ENCODE peak calls at places on chromosomes 2 and 18, in seven cellular contexts. One of them, this sample, is unnamed.
A peak's percentile ranks its signal among the peaks of the same experiment; 100 is the strongest.

GRCh38 chr2:84938194-84938879 is 32.6 kb upstream of the KCMF1 start:
- DNase-seq in GM12878: peak; percentile 82
- DNase-seq in K562: no peak
- DNase-seq in IMR-90: no peak
- DNase-seq in HepG2: peak; percentile 35
- DNase-seq in H1: no peak
- DNase-seq in HCT116: peak; percentile 45
- DNase-seq in this sample: no peak

GRCh38 chr2:41400057-41400665 is 647.7 kb upstream of the PKDCC start:
- DNase-seq in HepG2: peak; percentile 17
- DNase-seq in H1: peak; percentile 51
- DNase-seq in K562: no peak
- DNase-seq in IMR-90: no peak
- DNase-seq in GM12878: no peak
- DNase-seq in HCT116: no peak
- DNase-seq in this sample: peak; percentile 62

GRCh38 chr2:150090031-150090430 is 397.4 kb downstream of the RND3 start:
- DNase-seq in IMR-90: no peak
- DNase-seq in H1: no peak
- DNase-seq in HCT116: no peak
- DNase-seq in K562: no peak
- DNase-seq in HepG2: peak; percentile 25
- DNase-seq in GM12878: no peak
- DNase-seq in this sample: no peak

GRCh38 chr2:24380687-24381271 is 20.4 kb upstream of the ITSN2 start:
- DNase-seq in GM12878: no peak
- DNase-seq in IMR-90: no peak
- DNase-seq in HepG2: no peak
- DNase-seq in H1: no peak
- DNase-seq in K562: no peak
- DNase-seq in HCT116: no peak
- DNase-seq in this sample: no peak

GRCh38 chr2:48347712-48348111 is 182.2 kb upstream of the STON1 start:
- DNase-seq in K562: no peak
- DNase-seq in HCT116: no peak
- DNase-seq in H1: no peak
- DNase-seq in IMR-90: no peak
- DNase-seq in GM12878: no peak
- DNase-seq in HepG2: peak; percentile 21
- DNase-seq in this sample: no peak

GRCh38 chr2:55161295-55162210 is 70.5 kb downstream of the CLHC1 start:
- DNase-seq in HepG2: no peak
- DNase-seq in IMR-90: no peak
- DNase-seq in H1: no peak
- DNase-seq in HCT116: no peak
- DNase-seq in GM12878: no peak
- DNase-seq in K562: no peak
- DNase-seq in this sample: peak; percentile 80

GRCh38 chr2:152581360-152581759 is 135.9 kb downstream of the PRPF40A start:
- DNase-seq in HCT116: no peak
- DNase-seq in GM12878: no peak
- DNase-seq in IMR-90: no peak
- DNase-seq in K562: no peak
- DNase-seq in HepG2: no peak
- DNase-seq in H1: no peak
- DNase-seq in this sample: no peak

GRCh38 chr18:60466671-60467070 is 94.1 kb upstream of the MC4R start:
- DNase-seq in IMR-90: no peak
- DNase-seq in HepG2: no peak
- DNase-seq in H1: no peak
- DNase-seq in K562: no peak
- DNase-seq in GM12878: no peak
- DNase-seq in HCT116: no peak
- DNase-seq in this sample: no peak

GRCh38 chr2:26840937-26841610 is 6.9 kb upstream of the DPYSL5 start:
- DNase-seq in IMR-90: no peak
- DNase-seq in GM12878: no peak
- DNase-seq in HCT116: peak; percentile 15
- DNase-seq in K562: no peak
- DNase-seq in H1: no peak
- DNase-seq in HepG2: peak; percentile 15
- DNase-seq in this sample: no peak

GRCh38 chr18:59961086-59961485 is 61.3 kb downstream of the PMAIP1 start:
- DNase-seq in K562: no peak
- DNase-seq in IMR-90: no peak
- DNase-seq in HepG2: no peak
- DNase-seq in GM12878: no peak
- DNase-seq in H1: no peak
- DNase-seq in HCT116: no peak
- DNase-seq in this sample: no peak

GRCh38 chr2:151410485-151410833 is 757 bp downstream of the RIF1 start:
- DNase-seq in H1: no peak
- DNase-seq in K562: no peak
- DNase-seq in IMR-90: peak; percentile 5
- DNase-seq in HepG2: peak; percentile 50
- DNase-seq in HCT116: no peak
- DNase-seq in GM12878: no peak
- DNase-seq in this sample: no peak

GRCh38 chr18:48589797-48590519 is 51.1 kb downstream of the CTIF start:
- DNase-seq in HCT116: no peak
- DNase-seq in HepG2: no peak
- DNase-seq in K562: no peak
- DNase-seq in IMR-90: no peak
- DNase-seq in H1: no peak
- DNase-seq in GM12878: no peak
- DNase-seq in this sample: no peak

GRCh38 chr18:74604774-74605173 is 7.1 kb downstream of the ZNF407 start:
- DNase-seq in HCT116: no peak
- DNase-seq in GM12878: no peak
- DNase-seq in IMR-90: peak; percentile 67
- DNase-seq in HepG2: no peak
- DNase-seq in K562: no peak
- DNase-seq in H1: no peak
- DNase-seq in this sample: no peak

GRCh38 chr2:211159972-211160371 is 603.6 kb downstream of the CPS1 start:
- DNase-seq in HepG2: no peak
- DNase-seq in GM12878: no peak
- DNase-seq in K562: no peak
- DNase-seq in H1: no peak
- DNase-seq in HCT116: no peak
- DNase-seq in IMR-90: no peak
- DNase-seq in this sample: no peak

DNA sequence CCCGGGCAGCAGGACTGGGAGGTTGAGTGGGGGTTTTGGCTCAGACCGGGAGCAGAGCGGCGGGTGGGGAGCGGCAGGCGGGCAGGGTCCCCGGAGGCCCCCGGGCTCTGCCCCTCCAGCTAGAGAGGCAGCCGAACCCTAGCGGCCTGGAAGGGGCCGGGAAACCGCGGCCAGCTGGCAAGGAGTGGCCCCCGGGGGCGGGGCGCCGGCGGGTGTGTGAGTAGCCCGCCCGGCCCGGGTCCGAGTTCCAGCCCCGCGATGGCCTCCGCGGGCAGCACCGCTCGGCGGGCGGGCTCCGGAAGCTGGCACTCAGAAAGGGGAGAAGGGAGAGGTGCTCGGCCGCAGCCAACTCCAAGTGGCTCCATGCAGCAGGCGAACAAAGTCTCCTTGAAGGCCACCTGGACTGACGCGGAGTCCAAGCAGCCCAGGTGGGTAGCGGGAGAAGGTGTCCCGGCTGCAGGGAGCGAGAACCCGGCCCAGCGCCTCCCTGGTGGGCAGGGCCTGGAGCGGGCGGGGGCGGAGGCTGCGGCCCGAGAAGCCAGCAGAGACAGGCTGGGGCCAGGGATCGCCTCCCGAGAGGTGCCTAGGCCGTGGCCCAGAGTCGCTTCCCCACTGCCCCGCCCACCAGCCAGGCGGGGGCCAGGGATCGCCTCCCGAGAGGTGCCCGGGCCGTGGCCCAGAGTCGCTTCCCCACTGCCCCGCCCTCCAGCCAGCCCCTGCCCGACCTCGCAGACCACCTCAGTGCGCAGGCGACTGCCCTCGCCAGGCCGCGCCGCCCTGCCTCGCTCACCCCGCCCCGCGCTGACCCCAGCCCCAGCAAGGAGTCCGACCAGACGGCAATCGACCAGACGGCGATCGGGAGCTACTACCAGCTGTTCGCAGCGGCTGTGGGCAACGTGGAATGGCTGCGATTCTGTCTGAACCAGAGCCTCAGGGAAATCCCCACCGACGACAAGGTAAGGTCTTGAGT is at the start of gene ANKRD53:
- DNase-seq in IMR-90: no peak
- DNase-seq in GM12878: no peak
- DNase-seq in HepG2: no peak
- DNase-seq in K562: no peak
- DNase-seq in HCT116: no peak
- DNase-seq in H1: peak; percentile 83
- DNase-seq in this sample: peak; percentile 29
- TF ChIP-seq CTCF in IMR-90: no peak
- TF ChIP-seq CTCF in GM12878: no peak
- TF ChIP-seq CTCF in HepG2: no peak
- TF ChIP-seq CTCF in K562: no peak
- TF ChIP-seq CTCF in HCT116: no peak
- TF ChIP-seq CTCF in H1: no peak
- TF ChIP-seq CTCF in this sample: no peak

DNA sequence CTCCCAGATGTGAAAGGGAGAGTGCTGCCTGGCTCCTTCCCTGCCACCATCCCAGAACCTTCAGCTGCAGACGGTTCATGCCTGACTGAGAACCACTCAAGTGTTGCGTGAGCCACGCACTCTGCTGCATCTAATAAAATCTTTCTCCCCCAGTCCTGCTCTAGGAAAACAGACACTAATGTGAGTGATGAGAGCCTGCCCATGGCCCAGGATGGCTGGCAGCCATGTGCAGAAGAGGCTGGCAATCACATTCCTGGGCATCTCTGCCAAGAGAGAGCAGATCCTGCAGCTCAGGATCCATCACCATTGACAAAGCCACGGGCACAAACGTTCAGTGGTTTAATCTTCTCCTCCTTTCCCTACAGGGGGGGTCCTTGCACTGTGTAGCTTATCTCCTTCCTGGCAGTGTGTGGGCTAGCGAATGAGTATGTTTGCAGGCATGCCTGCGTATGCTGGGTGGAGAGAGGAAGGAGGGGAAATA is 477.5 kb downstream of the SLC4A3 start:
- DNase-seq in HepG2: no peak
- DNase-seq in K562: no peak
- DNase-seq in HCT116: no peak
- DNase-seq in GM12878: no peak
- DNase-seq in H1: no peak
- DNase-seq in IMR-90: peak; percentile 91
- DNase-seq in this sample: no peak
- H2AFZ ChIP-seq in HepG2: no peak overlapping the region
- H2AFZ ChIP-seq in K562: no peak overlapping the region
- H2AFZ ChIP-seq in HCT116: no peak overlapping the region
- H2AFZ ChIP-seq in GM12878: no peak overlapping the region
- H2AFZ ChIP-seq in H1: peak overlapping the region; percentile 74
- H2AFZ ChIP-seq in IMR-90: peak overlapping the region; percentile 80
- H2AFZ ChIP-seq in this sample: no peak overlapping the region

DNA sequence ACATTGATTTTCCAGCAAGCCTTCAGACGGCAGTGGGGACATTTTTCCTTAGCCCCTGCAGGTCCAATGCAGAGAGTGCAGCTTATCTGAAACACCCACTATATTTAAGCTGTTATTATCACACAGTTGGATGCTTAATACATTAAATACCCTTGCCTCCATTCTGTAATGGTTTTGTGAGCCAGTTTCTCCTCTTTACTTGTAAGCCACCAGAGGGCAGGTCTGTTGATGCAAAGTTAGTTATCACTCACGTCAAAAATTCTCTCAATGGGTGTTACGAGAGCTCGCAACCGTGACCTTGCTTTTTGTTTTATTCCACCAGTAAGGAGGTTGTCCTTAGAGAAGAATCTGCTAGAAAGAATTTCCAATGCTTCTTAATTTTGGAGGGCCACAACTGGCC is 189.8 kb downstream of the INSIG2 start:
- DNase-seq in GM12878: no peak
- DNase-seq in H1: no peak
- DNase-seq in HepG2: no peak
- DNase-seq in IMR-90: no peak
- DNase-seq in HCT116: no peak
- DNase-seq in K562: no peak
- DNase-seq in this sample: no peak
- TF ChIP-seq POLR2A in GM12878: no peak
- TF ChIP-seq POLR2A in H1: no peak
- TF ChIP-seq POLR2A in HepG2: no peak
- TF ChIP-seq POLR2A in IMR-90: no peak
- TF ChIP-seq POLR2A in HCT116: no peak
- TF ChIP-seq POLR2A in K562: no peak
- TF ChIP-seq POLR2A in this sample: no peak

DNA sequence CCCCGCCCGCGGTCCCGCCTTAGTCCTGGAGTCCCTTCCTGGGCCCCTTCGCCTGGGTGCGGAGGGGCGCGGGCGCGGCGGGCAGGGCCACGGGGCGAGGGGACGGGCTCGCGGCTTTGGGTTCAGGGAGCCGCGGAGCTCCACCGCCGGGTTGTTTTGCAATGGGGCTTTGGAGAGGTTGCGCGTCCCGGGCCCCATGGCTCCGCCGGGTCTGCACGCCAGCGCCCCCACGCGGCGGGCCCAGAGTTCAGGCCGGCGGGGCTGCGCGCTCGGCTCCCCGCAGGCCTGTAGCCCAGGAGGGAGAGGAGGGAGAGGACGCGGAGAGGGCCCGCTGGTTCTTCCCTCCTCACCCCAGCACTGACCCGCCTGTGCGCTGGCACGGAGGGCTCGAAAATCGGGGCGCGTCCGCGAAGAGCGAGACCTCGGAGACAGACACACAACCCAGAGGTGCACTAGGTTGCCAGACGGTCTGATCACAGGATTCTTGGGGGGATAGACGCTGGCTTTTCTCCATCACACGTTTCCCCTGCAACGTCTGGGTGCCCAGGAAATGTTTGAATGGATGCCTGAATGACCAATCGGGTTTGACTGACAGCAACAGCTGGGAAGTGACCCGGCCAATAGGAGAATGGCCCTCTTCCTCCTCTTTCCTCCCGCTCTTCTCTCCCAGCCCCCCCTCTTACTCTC is 4.9 kb upstream of the SIX2 start:
- DNase-seq in HCT116: no peak
- DNase-seq in H1: peak; percentile 87
- DNase-seq in HepG2: no peak
- DNase-seq in IMR-90: no peak
- DNase-seq in GM12878: no peak
- DNase-seq in K562: peak; percentile 70
- DNase-seq in this sample: peak; percentile 47
- TF ChIP-seq CTCF in HCT116: no peak
- TF ChIP-seq CTCF in H1: peak; percentile 85
- TF ChIP-seq CTCF in HepG2: peak; percentile 39
- TF ChIP-seq CTCF in IMR-90: peak; percentile 44
- TF ChIP-seq CTCF in GM12878: peak; percentile 45
- TF ChIP-seq CTCF in K562: peak; percentile 55
- TF ChIP-seq CTCF in this sample: peak; percentile 86

DNA sequence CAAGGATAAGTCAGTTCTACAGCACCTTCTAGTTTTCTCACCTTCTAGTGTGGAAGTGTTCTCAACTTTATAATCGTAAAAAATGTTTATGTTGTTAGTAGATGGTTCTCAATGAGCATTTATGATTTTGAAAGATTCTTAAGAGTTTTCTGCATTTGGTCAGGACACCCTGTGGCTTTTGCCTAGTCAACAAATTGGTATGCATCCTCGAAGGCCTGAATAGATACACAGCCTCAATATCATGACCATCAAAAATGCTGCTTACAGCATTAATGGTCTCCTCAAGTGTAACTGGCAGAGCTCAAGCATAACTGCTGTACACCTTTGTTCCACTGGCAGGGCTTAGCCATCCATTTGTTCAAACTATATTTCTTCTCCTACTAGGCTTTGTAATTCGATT is 96.7 kb downstream of the CRACDL start:
- DNase-seq in K562: no peak
- DNase-seq in H1: no peak
- DNase-seq in IMR-90: peak; percentile 19
- DNase-seq in GM12878: no peak
- DNase-seq in HCT116: no peak
- DNase-seq in HepG2: no peak
- DNase-seq in this sample: no peak
- H2AFZ ChIP-seq in K562: no peak overlapping the region
- H2AFZ ChIP-seq in H1: no peak overlapping the region
- H2AFZ ChIP-seq in IMR-90: no peak overlapping the region
- H2AFZ ChIP-seq in GM12878: no peak overlapping the region
- H2AFZ ChIP-seq in HCT116: no peak overlapping the region
- H2AFZ ChIP-seq in HepG2: no peak overlapping the region
- H2AFZ ChIP-seq in this sample: no peak overlapping the region

This sample was measured in endothelial cell of umbilical vein.